ENCODE peak calls at places on chromosome X, in ten cellular contexts. One of them, this sample, is unnamed.

GRCh38 chrX:71911731-71912050 is 1.0 kb downstream of the NHSL2 start:
- DNase-seq in NCI-H1417: no peak
- DNase-seq in amniotic stem cell: no peak
- DNase-seq in upper lobe of right lung: no peak
- DNase-seq in K562: no peak
- DNase-seq in naive B cell: no peak
- DNase-seq in AG09309: no peak
- DNase-seq in tibial artery: no peak
- DNase-seq in hippocampal formation: no peak
- DNase-seq in AG08395: no peak
- DNase-seq in this sample: no peak

GRCh38 chrX:47143894-47144625 is 442 bp downstream of the NDUFB11 start:
- DNase-seq in NCI-H1417: peak
- DNase-seq in amniotic stem cell: no peak
- DNase-seq in upper lobe of right lung: no peak
- DNase-seq in K562: peak
- DNase-seq in naive B cell: no peak
- DNase-seq in AG09309: no peak
- DNase-seq in tibial artery: no peak
- DNase-seq in hippocampal formation: peak
- DNase-seq in AG08395: peak
- DNase-seq in this sample: peak

GRCh38 chrX:115204040-115204439 is 14.8 kb downstream of the RBMXL3 start:
- DNase-seq in NCI-H1417: no peak
- DNase-seq in amniotic stem cell: no peak
- DNase-seq in upper lobe of right lung: no peak
- DNase-seq in K562: no peak
- DNase-seq in naive B cell: no peak
- DNase-seq in AG09309: no peak
- DNase-seq in tibial artery: no peak
- DNase-seq in hippocampal formation: no peak
- DNase-seq in AG08395: no peak
- DNase-seq in this sample: no peak

GRCh38 chrX:34734383-34734782 is 77.3 kb upstream of the TMEM47 start:
- DNase-seq in NCI-H1417: no peak
- DNase-seq in amniotic stem cell: no peak
- DNase-seq in upper lobe of right lung: no peak
- DNase-seq in K562: no peak
- DNase-seq in naive B cell: no peak
- DNase-seq in AG09309: no peak
- DNase-seq in tibial artery: no peak
- DNase-seq in hippocampal formation: no peak
- DNase-seq in AG08395: peak
- DNase-seq in this sample: no peak

GRCh38 chrX:44400588-44400987 is 57.1 kb upstream of the EFHC2 start:
- DNase-seq in NCI-H1417: no peak
- DNase-seq in amniotic stem cell: peak
- DNase-seq in upper lobe of right lung: no peak
- DNase-seq in K562: no peak
- DNase-seq in naive B cell: no peak
- DNase-seq in AG09309: peak
- DNase-seq in tibial artery: no peak
- DNase-seq in hippocampal formation: no peak
- DNase-seq in AG08395: peak
- DNase-seq in this sample: no peak

GRCh38 chrX:41002021-41002420 is 83.2 kb upstream of the USP9X start:
- DNase-seq in NCI-H1417: no peak
- DNase-seq in amniotic stem cell: no peak
- DNase-seq in upper lobe of right lung: no peak
- DNase-seq in K562: no peak
- DNase-seq in naive B cell: no peak
- DNase-seq in AG09309: no peak
- DNase-seq in tibial artery: no peak
- DNase-seq in hippocampal formation: no peak
- DNase-seq in AG08395: no peak
- DNase-seq in this sample: no peak

GRCh38 chrX:45824471-45824870 is 623.8 kb upstream of the DIPK2B start:
- DNase-seq in NCI-H1417: peak
- DNase-seq in amniotic stem cell: peak
- DNase-seq in upper lobe of right lung: no peak
- DNase-seq in K562: peak
- DNase-seq in naive B cell: no peak
- DNase-seq in AG09309: peak
- DNase-seq in tibial artery: peak
- DNase-seq in hippocampal formation: no peak
- DNase-seq in AG08395: peak
- DNase-seq in this sample: no peak

GRCh38 chrX:83845397-83845796 is 15.5 kb upstream of the CYLC1 start:
- DNase-seq in NCI-H1417: peak
- DNase-seq in amniotic stem cell: peak
- DNase-seq in upper lobe of right lung: no peak
- DNase-seq in K562: peak
- DNase-seq in naive B cell: peak
- DNase-seq in AG09309: no peak
- DNase-seq in tibial artery: no peak
- DNase-seq in hippocampal formation: no peak
- DNase-seq in AG08395: peak
- DNase-seq in this sample: no peak

GRCh38 chrX:100615015-100615414 is 21.6 kb downstream of the TSPAN6 start:
- DNase-seq in NCI-H1417: peak
- DNase-seq in amniotic stem cell: peak
- DNase-seq in upper lobe of right lung: no peak
- DNase-seq in K562: no peak
- DNase-seq in naive B cell: peak
- DNase-seq in AG09309: peak
- DNase-seq in tibial artery: no peak
- DNase-seq in hippocampal formation: no peak
- DNase-seq in AG08395: peak
- DNase-seq in this sample: no peak

GRCh38 chrX:106862972-106863688 is 40.0 kb downstream of the RIPPLY1 start:
- DNase-seq in NCI-H1417: peak
- DNase-seq in amniotic stem cell: no peak
- DNase-seq in upper lobe of right lung: no peak
- DNase-seq in K562: no peak
- DNase-seq in naive B cell: no peak
- DNase-seq in AG09309: no peak
- DNase-seq in tibial artery: no peak
- DNase-seq in hippocampal formation: no peak
- DNase-seq in AG08395: peak
- DNase-seq in this sample: no peak

GRCh38 chrX:27600686-27601085 is 10.5 kb downstream of the DCAF8L2 start:
- DNase-seq in NCI-H1417: no peak
- DNase-seq in amniotic stem cell: no peak
- DNase-seq in upper lobe of right lung: no peak
- DNase-seq in K562: no peak
- DNase-seq in naive B cell: no peak
- DNase-seq in AG09309: no peak
- DNase-seq in tibial artery: no peak
- DNase-seq in hippocampal formation: no peak
- DNase-seq in AG08395: no peak
- DNase-seq in this sample: no peak

GRCh38 chrX:41313419-41313818 is 20.5 kb upstream of the DDX3X start:
- DNase-seq in NCI-H1417: no peak
- DNase-seq in amniotic stem cell: peak
- DNase-seq in upper lobe of right lung: no peak
- DNase-seq in K562: no peak
- DNase-seq in naive B cell: no peak
- DNase-seq in AG09309: peak
- DNase-seq in tibial artery: no peak
- DNase-seq in hippocampal formation: no peak
- DNase-seq in AG08395: peak
- DNase-seq in this sample: no peak

GRCh38 chrX:71128915-71129765 is 10.7 kb downstream of the MED12 start:
- DNase-seq in NCI-H1417: peak
- DNase-seq in amniotic stem cell: peak
- DNase-seq in upper lobe of right lung: peak
- DNase-seq in K562: peak
- DNase-seq in naive B cell: peak
- DNase-seq in AG09309: no peak
- DNase-seq in tibial artery: peak
- DNase-seq in hippocampal formation: peak
- DNase-seq in AG08395: peak
- DNase-seq in this sample: peak

GRCh38 chrX:145735036-145735435 is 82.6 kb upstream of the SLITRK2 start:
- DNase-seq in NCI-H1417: no peak
- DNase-seq in amniotic stem cell: no peak
- DNase-seq in upper lobe of right lung: no peak
- DNase-seq in K562: no peak
- DNase-seq in naive B cell: no peak
- DNase-seq in AG09309: no peak
- DNase-seq in tibial artery: no peak
- DNase-seq in hippocampal formation: no peak
- DNase-seq in AG08395: no peak
- DNase-seq in this sample: no peak

GRCh38 chrX:9141496-9141895 is 107.6 kb upstream of the FAM9B start:
- DNase-seq in NCI-H1417: peak
- DNase-seq in amniotic stem cell: no peak
- DNase-seq in upper lobe of right lung: no peak
- DNase-seq in K562: no peak
- DNase-seq in naive B cell: no peak
- DNase-seq in AG09309: peak
- DNase-seq in tibial artery: no peak
- DNase-seq in hippocampal formation: no peak
- DNase-seq in AG08395: peak
- DNase-seq in this sample: no peak

GRCh38 chrX:17553451-17553850 is 178.5 kb downstream of the NHS start:
- DNase-seq in NCI-H1417: no peak
- DNase-seq in amniotic stem cell: no peak
- DNase-seq in upper lobe of right lung: no peak
- DNase-seq in K562: no peak
- DNase-seq in naive B cell: no peak
- DNase-seq in AG09309: no peak
- DNase-seq in tibial artery: peak
- DNase-seq in hippocampal formation: no peak
- DNase-seq in AG08395: peak
- DNase-seq in this sample: no peak

GRCh38 chrX:96004386-96004785 is 680.3 kb upstream of the DIAPH2 start:
- DNase-seq in NCI-H1417: no peak
- DNase-seq in amniotic stem cell: peak
- DNase-seq in upper lobe of right lung: no peak
- DNase-seq in K562: no peak
- DNase-seq in naive B cell: no peak
- DNase-seq in AG09309: no peak
- DNase-seq in tibial artery: no peak
- DNase-seq in hippocampal formation: no peak
- DNase-seq in AG08395: no peak
- DNase-seq in this sample: no peak

GRCh38 chrX:24241822-24242648 is 71.8 kb downstream of the SUPT20HL2 start:
- DNase-seq in NCI-H1417: peak
- DNase-seq in amniotic stem cell: peak
- DNase-seq in upper lobe of right lung: no peak
- DNase-seq in K562: peak
- DNase-seq in naive B cell: peak
- DNase-seq in AG09309: no peak
- DNase-seq in tibial artery: no peak
- DNase-seq in hippocampal formation: no peak
- DNase-seq in AG08395: peak
- DNase-seq in this sample: no peak

GRCh38 chrX:19956923-19957322 is 33.9 kb downstream of the BCLAF3 start:
- DNase-seq in NCI-H1417: no peak
- DNase-seq in amniotic stem cell: no peak
- DNase-seq in upper lobe of right lung: no peak
- DNase-seq in K562: no peak
- DNase-seq in naive B cell: no peak
- DNase-seq in AG09309: peak
- DNase-seq in tibial artery: no peak
- DNase-seq in hippocampal formation: no peak
- DNase-seq in AG08395: peak
- DNase-seq in this sample: no peak

GRCh38 chrX:41407816-41408215 is 39.3 kb upstream of the NYX start:
- DNase-seq in NCI-H1417: no peak
- DNase-seq in amniotic stem cell: no peak
- DNase-seq in upper lobe of right lung: no peak
- DNase-seq in K562: no peak
- DNase-seq in naive B cell: no peak
- DNase-seq in AG09309: no peak
- DNase-seq in tibial artery: no peak
- DNase-seq in hippocampal formation: no peak
- DNase-seq in AG08395: no peak
- DNase-seq in this sample: no peak

GRCh38 chrX:139902559-139902958 is 30.3 kb downstream of the ATP11C start:
- DNase-seq in NCI-H1417: no peak
- DNase-seq in amniotic stem cell: no peak
- DNase-seq in upper lobe of right lung: no peak
- DNase-seq in K562: no peak
- DNase-seq in naive B cell: no peak
- DNase-seq in AG09309: no peak
- DNase-seq in tibial artery: no peak
- DNase-seq in hippocampal formation: no peak
- DNase-seq in AG08395: no peak
- DNase-seq in this sample: no peak

GRCh38 chrX:43813319-43813718 is 68.9 kb downstream of the MAOB start:
- DNase-seq in NCI-H1417: no peak
- DNase-seq in amniotic stem cell: no peak
- DNase-seq in upper lobe of right lung: no peak
- DNase-seq in K562: no peak
- DNase-seq in naive B cell: no peak
- DNase-seq in AG09309: no peak
- DNase-seq in tibial artery: no peak
- DNase-seq in hippocampal formation: no peak
- DNase-seq in AG08395: no peak
- DNase-seq in this sample: no peak

GRCh38 chrX:48829016-48829735 is 2.9 kb downstream of the ERAS start:
- DNase-seq in NCI-H1417: no peak
- DNase-seq in amniotic stem cell: no peak
- DNase-seq in upper lobe of right lung: no peak
- DNase-seq in K562: no peak
- DNase-seq in naive B cell: no peak
- DNase-seq in AG09309: no peak
- DNase-seq in tibial artery: no peak
- DNase-seq in hippocampal formation: no peak
- DNase-seq in AG08395: no peak
- DNase-seq in this sample: no peak

GRCh38 chrX:68833855-68834331 is 5.1 kb downstream of the EFNB1 start:
- DNase-seq in NCI-H1417: no peak
- DNase-seq in amniotic stem cell: no peak
- DNase-seq in upper lobe of right lung: no peak
- DNase-seq in K562: no peak
- DNase-seq in naive B cell: peak
- DNase-seq in AG09309: no peak
- DNase-seq in tibial artery: no peak
- DNase-seq in hippocampal formation: no peak
- DNase-seq in AG08395: no peak
- DNase-seq in this sample: no peak

GRCh38 chrX:53481093-53481492 is 46.9 kb upstream of the HSD17B10 start:
- DNase-seq in NCI-H1417: peak
- DNase-seq in amniotic stem cell: no peak
- DNase-seq in upper lobe of right lung: no peak
- DNase-seq in K562: peak
- DNase-seq in naive B cell: no peak
- DNase-seq in AG09309: no peak
- DNase-seq in tibial artery: no peak
- DNase-seq in hippocampal formation: no peak
- DNase-seq in AG08395: no peak
- DNase-seq in this sample: no peak

GRCh38 chrX:68832101-68832416 is 3.2 kb downstream of the EFNB1 start:
- DNase-seq in NCI-H1417: peak
- DNase-seq in amniotic stem cell: peak
- DNase-seq in upper lobe of right lung: peak
- DNase-seq in K562: no peak
- DNase-seq in naive B cell: peak
- DNase-seq in AG09309: peak
- DNase-seq in tibial artery: peak
- DNase-seq in hippocampal formation: peak
- DNase-seq in AG08395: peak
- DNase-seq in this sample: no peak

GRCh38 chrX:22748093-22748999 is 251.4 kb upstream of the DDX53 start:
- DNase-seq in NCI-H1417: peak
- DNase-seq in amniotic stem cell: peak
- DNase-seq in upper lobe of right lung: no peak
- DNase-seq in K562: peak
- DNase-seq in naive B cell: peak
- DNase-seq in AG09309: peak
- DNase-seq in tibial artery: peak
- DNase-seq in hippocampal formation: peak
- DNase-seq in AG08395: peak
- DNase-seq in this sample: peak

GRCh38 chrX:20263474-20263873 is 3.2 kb downstream of the RPS6KA3 start:
- DNase-seq in NCI-H1417: no peak
- DNase-seq in amniotic stem cell: no peak
- DNase-seq in upper lobe of right lung: no peak
- DNase-seq in K562: no peak
- DNase-seq in naive B cell: peak
- DNase-seq in AG09309: no peak
- DNase-seq in tibial artery: no peak
- DNase-seq in hippocampal formation: no peak
- DNase-seq in AG08395: no peak
- DNase-seq in this sample: no peak